ENCODE peak calls at places on chromosome 18, in seven cellular contexts. U is A673, V is spleen, X is SK-N-SH, R is esophagus squamous epithelium, M is NB4, G is heart left ventricle. P is an unnamed sample.

GRCh38 chr18:62631173-62631572 is 84.2 kb upstream of the PHLPP1 start:
- DNase-seq in U (no peak), V (no peak), X (no peak), R (no peak), M (no peak), G (no peak), P (no peak)

GRCh38 chr18:49985246-49985645 is 171.9 kb upstream of the ACAA2 start:
- DNase-seq in U (no peak), V (no peak), X (no peak), R (no peak), M (no peak), G (no peak), P (no peak)

GRCh38 chr18:12321331-12321730 is 13.3 kb downstream of the TUBB6 start:
- DNase-seq in U (no peak), V (no peak), X (no peak), R (no peak), M (no peak), G (no peak), P (no peak)

GRCh38 chr18:71951021-71951420 is 593.1 kb downstream of the CBLN2 start:
- DNase-seq in U (no peak), V (no peak), X (peak; percentile 4), R (no peak), M (no peak), G (no peak), P (no peak)

GRCh38 chr18:34640273-34640672 is 69.8 kb upstream of the DTNA start:
- DNase-seq in U (no peak), V (no peak), X (no peak), R (no peak), M (no peak), G (no peak), P (no peak)

GRCh38 chr18:75218524-75218923 is 7.9 kb downstream of the TSHZ1 start:
- DNase-seq in U (no peak), V (no peak), X (no peak), R (no peak), M (no peak), G (no peak), P (no peak)

GRCh38 chr18:3402962-3403585 is 46.9 kb upstream of the TGIF1 start:
- DNase-seq in U (peak; percentile 65), V (no peak), X (peak; percentile 28), R (no peak), M (no peak), G (no peak), P (no peak)

GRCh38 chr18:3453540-3454364 is 3.8 kb downstream of the TGIF1 start:
- DNase-seq in U (peak; percentile 76), V (peak; percentile 79), X (no peak), R (no peak), M (peak; percentile 67), G (peak; percentile 41), P (no peak)

GRCh38 chr18:4640349-4641012 is 185.4 kb upstream of the DLGAP1 start:
- DNase-seq in U (no peak), V (no peak), X (no peak), R (no peak), M (no peak), G (no peak), P (no peak)
- H3K4me3 ChIP-seq in U (no peak overlapping the region), V (no peak overlapping the region), X (no peak overlapping the region), R (no peak overlapping the region), M (no peak overlapping the region), G (no peak overlapping the region), P (no peak overlapping the region)

GRCh38 chr18:58578835-58579560 is 49.9 kb downstream of the ALPK2 start:
- DNase-seq in U (peak; percentile 39), V (no peak), X (no peak), R (no peak), M (no peak), G (no peak), P (no peak)
- H3K4me3 ChIP-seq in U (no peak overlapping the region), V (no peak overlapping the region), X (peak overlapping the region; percentile 45), R (no peak overlapping the region), M (no peak overlapping the region), G (no peak overlapping the region), P (no peak overlapping the region)

GRCh38 chr18:79507076-79507545 is 111.4 kb downstream of the NFATC1 start:
- DNase-seq in U (no peak), V (peak; percentile 88), X (peak; percentile 29), R (no peak), M (peak; percentile 58), G (peak; percentile 88), P (no peak)
- H3K4me3 ChIP-seq in U (no peak overlapping the region), V (peak overlapping the region; percentile 25), X (no peak overlapping the region), R (peak overlapping the region; percentile 39), M (no peak overlapping the region), G (peak overlapping the region; percentile 46), P (no peak overlapping the region)

GRCh38 chr18:45686892-45687611 is 36.9 kb upstream of the SLC14A1 start:
- DNase-seq in U (no peak), V (peak; percentile 90), X (no peak), R (peak; percentile 17), M (peak; percentile 98), G (no peak), P (peak; percentile 100)

GRCh38 chr18:45688834-45689233 is 35.1 kb upstream of the SLC14A1 start:
- DNase-seq in U (peak; percentile 24), V (peak; percentile 81), X (no peak), R (no peak), M (peak; percentile 58), G (no peak), P (no peak)

GRCh38 chr18:45689386-45689785 is 34.6 kb upstream of the SLC14A1 start:
- DNase-seq in U (no peak), V (no peak), X (no peak), R (no peak), M (no peak), G (no peak), P (no peak)

GRCh38 chr18:45687617-45688016 is 36.4 kb upstream of the SLC14A1 start:
- DNase-seq in U (peak; percentile 31), V (peak; percentile 90), X (no peak), R (no peak), M (peak; percentile 90), G (no peak), P (peak; percentile 91)

DNA sequence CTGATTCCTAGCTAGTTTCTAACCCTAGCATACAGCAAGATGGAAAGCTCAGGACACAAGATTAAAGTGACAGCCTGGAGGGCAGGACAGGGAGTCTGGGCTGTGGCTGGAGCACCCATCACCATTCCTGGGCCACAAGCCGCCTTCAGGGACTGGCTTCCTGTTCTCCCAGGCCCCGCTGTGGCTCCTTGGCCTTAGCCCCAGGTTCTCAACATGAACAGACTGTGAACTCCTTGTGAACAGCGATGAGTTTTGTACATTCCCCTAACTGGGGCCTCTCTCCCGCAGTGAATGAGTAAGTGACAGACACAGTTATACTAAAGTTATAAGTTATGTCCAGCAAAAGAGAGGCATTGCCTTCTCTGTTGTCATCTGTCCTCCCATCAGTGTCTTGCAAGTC is 35.9 kb upstream of the SLC14A1 start:
- DNase-seq in U (no peak), V (peak; percentile 84), X (no peak), R (no peak), M (peak; percentile 42), G (no peak), P (no peak)
- H3K4me3 ChIP-seq in U (no peak overlapping the region), V (no peak overlapping the region), X (no peak overlapping the region), R (no peak overlapping the region), M (peak overlapping the region; percentile 40), G (no peak overlapping the region), P (no peak overlapping the region)

GRCh38 chr18:59268127-59268721 is 5.0 kb downstream of the RAX start:
- DNase-seq in U (no peak), V (peak; percentile 41), X (peak; percentile 40), R (no peak), M (no peak), G (no peak), P (no peak)

GRCh38 chr18:59271606-59272220 is 1.5 kb downstream of the RAX start:
- DNase-seq in U (no peak), V (peak; percentile 31), X (no peak), R (no peak), M (no peak), G (no peak), P (no peak)

GRCh38 chr18:59268722-59269562 is 4.3 kb downstream of the RAX start:
- DNase-seq in U (peak; percentile 83), V (peak; percentile 75), X (peak; percentile 93), R (no peak), M (peak; percentile 37), G (no peak), P (peak; percentile 31)

GRCh38 chr18:59270689-59271257 is 2.5 kb downstream of the RAX start:
- DNase-seq in U (no peak), V (peak; percentile 18), X (peak; percentile 58), R (no peak), M (peak; percentile 18), G (no peak), P (no peak)

DNA sequence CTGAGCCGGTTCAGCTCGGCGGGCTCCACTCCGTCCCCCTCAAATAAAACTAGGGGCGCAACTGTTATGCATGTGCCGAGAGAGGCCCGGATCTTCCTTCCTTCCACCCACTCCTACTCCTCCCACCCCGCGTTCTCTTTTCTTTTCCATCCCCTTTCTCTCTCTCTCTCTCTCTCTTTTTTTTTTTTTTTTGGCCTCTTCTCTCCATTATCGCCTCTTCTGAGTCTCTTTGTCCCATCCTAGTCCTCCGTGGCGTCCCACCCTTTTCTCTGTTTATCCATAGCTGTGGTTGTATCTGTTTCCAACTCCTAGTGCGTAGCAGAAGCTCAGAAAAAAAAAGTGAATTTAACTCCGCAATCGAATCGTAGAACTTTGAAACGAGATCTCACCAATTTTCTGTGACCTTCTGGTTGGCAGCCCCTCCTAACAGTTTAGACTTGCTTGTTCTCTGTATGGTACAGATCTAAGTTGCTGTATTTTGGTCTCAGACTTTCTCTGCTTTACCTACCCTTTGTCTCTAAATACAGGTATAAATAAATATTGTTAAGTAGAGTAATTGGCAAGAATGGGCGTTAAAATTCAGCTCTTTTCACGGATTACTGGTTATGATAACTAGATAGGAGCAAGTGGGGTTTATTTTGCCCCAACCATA is 3.6 kb downstream of the RAX start:
- DNase-seq in U (no peak), V (no peak), X (no peak), R (no peak), M (no peak), G (no peak), P (no peak)
- H3K4me3 ChIP-seq in U (peak overlapping the region; percentile 36), V (no peak overlapping the region), X (peak overlapping the region; percentile 38), R (no peak overlapping the region), M (no peak overlapping the region), G (peak overlapping the region; percentile 33), P (no peak overlapping the region)

DNA sequence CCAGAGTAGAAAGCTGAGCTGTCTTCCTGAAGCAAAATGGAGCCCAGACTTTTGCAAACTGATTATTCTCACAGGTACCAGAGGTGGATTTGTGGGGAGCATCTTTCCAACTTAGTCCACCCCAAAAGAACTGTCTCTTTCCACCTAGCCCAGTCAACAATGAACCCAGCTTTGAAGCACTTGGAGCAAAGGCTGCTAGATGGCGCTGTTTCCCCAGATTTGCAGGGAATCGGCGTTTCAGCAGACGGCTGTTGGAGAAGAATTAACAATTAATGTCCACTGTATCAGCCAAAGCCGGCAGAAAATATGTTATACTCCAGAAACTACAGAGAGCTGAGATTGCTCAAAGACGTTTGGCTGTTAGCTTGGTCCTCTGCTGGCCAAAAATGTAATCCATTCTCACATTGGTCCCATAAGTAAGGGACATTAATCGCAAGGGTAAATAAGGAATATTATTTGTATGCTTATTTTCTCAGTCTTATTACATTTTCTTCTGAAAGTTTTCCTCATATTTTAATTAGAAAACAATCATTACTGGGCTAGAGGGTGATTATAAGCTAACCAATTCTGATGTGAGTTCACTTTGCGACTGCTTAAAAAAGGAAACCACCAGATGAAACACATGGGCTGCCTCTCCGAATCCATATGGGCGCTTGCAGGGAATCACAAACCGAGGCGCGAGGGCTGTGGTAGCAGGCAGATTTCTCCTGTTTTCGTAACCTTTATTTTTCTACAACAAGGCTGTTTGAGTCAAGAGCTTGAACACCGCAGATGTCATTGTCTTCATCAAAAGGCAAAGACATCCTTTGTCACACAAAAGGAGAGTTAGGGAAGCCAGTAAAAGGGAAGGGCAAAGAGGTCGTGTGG is 423.9 kb upstream of the MEX3C start:
- DNase-seq in U (peak; percentile 85), V (no peak), X (peak; percentile 53), R (no peak), M (peak; percentile 62), G (peak; percentile 32), P (peak; percentile 13)
- H3K4me3 ChIP-seq in U (no peak overlapping the region), V (no peak overlapping the region), X (no peak overlapping the region), R (no peak overlapping the region), M (no peak overlapping the region), G (peak overlapping the region; percentile 4), P (no peak overlapping the region)